ENCODE peak calls at places on chromosomes 2 and 18, in eight cellular contexts. W is transverse colon, N is A549, L is spleen, C is stomach, T is HepG2, J is Peyer's patch, I is adrenal gland. E is an unnamed sample.

GRCh38 chr18:995641-996040 is 91.0 kb downstream of the ADCYAP1 start:
- DNase-seq in W (no peak), N (no peak), L (no peak), C (no peak), T (no peak), J (no peak), I (no peak), E (no peak)

GRCh38 chr2:233707979-233708644 is 4.6 kb upstream of the UGT1A5 start:
- DNase-seq in W (no peak), N (peak), L (no peak), C (no peak), T (no peak), J (no peak), I (no peak), E (no peak)

GRCh38 chr2:104793971-104794370 is 59.9 kb upstream of the POU3F3 start:
- DNase-seq in W (no peak), N (no peak), L (no peak), C (no peak), T (no peak), J (no peak), I (no peak), E (no peak)

GRCh38 chr2:164522561-164522981 is 98.7 kb downstream of the GRB14 start:
- DNase-seq in W (no peak), N (peak), L (no peak), C (no peak), T (no peak), J (no peak), I (no peak), E (no peak)

GRCh38 chr2:46666044-46666662 is 186.8 kb downstream of the TMEM247 start:
- DNase-seq in W (peak), N (no peak), L (no peak), C (no peak), T (no peak), J (no peak), I (no peak), E (no peak)

GRCh38 chr2:46769809-46770208 is 145.8 kb downstream of the MCFD2 start:
- DNase-seq in W (no peak), N (peak), L (no peak), C (no peak), T (peak), J (no peak), I (no peak), E (no peak)

GRCh38 chr2:38056216-38056615 is 19.7 kb downstream of the CYP1B1 start:
- DNase-seq in W (no peak), N (no peak), L (no peak), C (no peak), T (no peak), J (no peak), I (no peak), E (no peak)

GRCh38 chr2:176380341-176380740 is 111.1 kb downstream of the MTX2 start:
- DNase-seq in W (no peak), N (no peak), L (no peak), C (no peak), T (no peak), J (no peak), I (no peak), E (no peak)

GRCh38 chr2:154974041-154974440 is 275.5 kb downstream of the KCNJ3 start:
- DNase-seq in W (no peak), N (no peak), L (no peak), C (no peak), T (no peak), J (no peak), I (no peak), E (no peak)

GRCh38 chr18:70431203-70431624 is 142.4 kb downstream of the SOCS6 start:
- DNase-seq in W (no peak), N (peak), L (no peak), C (no peak), T (peak), J (no peak), I (no peak), E (no peak)

GRCh38 chr2:109324859-109325258 is 195.9 kb downstream of the SH3RF3 start:
- DNase-seq in W (peak), N (no peak), L (no peak), C (no peak), T (no peak), J (peak), I (no peak), E (peak)

GRCh38 chr2:205947621-205948495 is 138.1 kb downstream of the INO80D start:
- DNase-seq in W (peak), N (peak), L (peak), C (peak), T (peak), J (peak), I (peak), E (peak)

DNA sequence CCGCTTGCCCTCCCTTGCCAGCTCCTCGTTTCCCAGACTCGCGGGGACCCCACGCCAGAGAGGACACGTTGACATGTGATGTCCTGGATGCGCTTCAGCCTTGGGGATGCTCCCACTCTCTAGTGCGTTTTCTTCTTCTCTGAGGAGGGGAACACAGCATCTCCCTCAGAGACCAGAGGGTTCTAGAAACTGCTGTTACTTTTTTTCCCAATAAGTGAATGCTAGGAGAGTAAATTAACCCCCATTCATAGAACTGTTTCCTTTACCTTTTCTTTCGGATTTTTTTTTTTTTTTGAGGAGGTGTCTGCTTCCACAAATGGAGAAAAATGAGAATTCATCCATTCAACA is 370 bp upstream of the EFEMP1 start:
- DNase-seq in W (no peak), N (peak), L (no peak), C (no peak), T (no peak), J (no peak), I (no peak), E (no peak)
- H3K27ac ChIP-seq in W (peak), N (peak), L (no peak), C (peak), T (no peak), J (peak), I (no peak), E (peak)

GRCh38 chr2:237742614-237743013 is 56.0 kb upstream of the RBM44 start:
- DNase-seq in W (no peak), N (no peak), L (no peak), C (no peak), T (no peak), J (peak), I (no peak), E (no peak)

GRCh38 chr2:237744613-237745249 is 53.8 kb upstream of the RBM44 start:
- DNase-seq in W (peak), N (peak), L (peak), C (peak), T (peak), J (peak), I (peak), E (peak)

GRCh38 chr2:237743024-237743423 is 55.6 kb upstream of the RBM44 start:
- DNase-seq in W (no peak), N (no peak), L (no peak), C (no peak), T (no peak), J (no peak), I (peak), E (no peak)

GRCh38 chr2:237744270-237744612 is 54.3 kb upstream of the RBM44 start:
- DNase-seq in W (no peak), N (no peak), L (no peak), C (no peak), T (no peak), J (no peak), I (no peak), E (no peak)

DNA sequence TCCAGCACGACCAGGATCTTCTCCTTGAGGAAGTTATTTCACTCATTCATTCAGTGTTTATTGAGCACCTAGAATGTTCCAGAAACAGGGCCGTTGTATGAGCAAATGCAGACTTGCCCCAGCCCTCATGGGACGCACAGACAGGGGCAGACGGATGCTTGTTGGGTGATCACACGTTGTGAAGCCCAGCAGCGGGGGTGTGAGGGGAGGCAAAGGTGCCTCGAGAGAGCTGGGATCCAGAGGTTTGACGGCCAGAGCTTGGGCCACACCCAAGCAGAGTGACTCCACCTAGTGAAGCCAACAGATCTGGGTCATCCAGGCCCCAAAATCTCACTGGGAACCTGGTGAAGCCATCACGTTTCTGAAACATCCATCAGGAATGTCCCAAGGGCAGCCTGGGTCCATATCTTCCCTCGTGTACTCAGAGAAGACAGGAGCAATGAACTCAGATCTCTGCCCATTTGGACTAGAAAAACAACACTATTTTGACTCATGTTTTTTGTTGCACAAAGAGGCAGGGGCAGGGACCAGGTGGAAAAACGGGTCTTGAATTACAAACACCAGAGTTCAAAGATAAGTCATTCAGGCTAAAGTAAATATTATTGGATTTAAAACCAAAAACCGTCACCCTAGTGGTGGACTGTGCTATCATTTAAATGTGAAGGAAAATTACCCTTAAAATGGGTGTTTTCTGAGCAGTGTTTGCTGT is 54.9 kb upstream of the RBM44 start:
- DNase-seq in W (no peak), N (no peak), L (no peak), C (no peak), T (peak), J (no peak), I (peak), E (no peak)
- TF ChIP-seq CTCF in W (peak), N (no peak), L (no peak), C (peak), T (peak), J (no peak), I (no peak), E (no peak)

GRCh38 chr18:12278765-12279682 is 24.9 kb downstream of the CIDEA start:
- DNase-seq in W (peak), N (no peak), L (no peak), C (peak), T (peak), J (peak), I (peak), E (peak)
- TF ChIP-seq POLR2A in W (peak), N (no peak), L (no peak), C (peak), T (peak), J (no peak), I (peak), E (peak)

GRCh38 chr2:217689053-217689452 is 313.7 kb downstream of the TNS1 start:
- DNase-seq in W (no peak), N (no peak), L (no peak), C (no peak), T (no peak), J (no peak), I (no peak), E (no peak)

GRCh38 chr2:217691516-217691915 is 311.3 kb downstream of the TNS1 start:
- DNase-seq in W (no peak), N (no peak), L (no peak), C (no peak), T (no peak), J (no peak), I (no peak), E (no peak)

GRCh38 chr2:217687771-217688170 is 315.0 kb downstream of the TNS1 start:
- DNase-seq in W (no peak), N (no peak), L (no peak), C (no peak), T (no peak), J (no peak), I (no peak), E (no peak)

GRCh38 chr2:217685255-217685605 is 317.6 kb downstream of the TNS1 start:
- DNase-seq in W (peak), N (peak), L (no peak), C (peak), T (peak), J (peak), I (no peak), E (peak)

GRCh38 chr2:217688494-217688893 is 314.3 kb downstream of the TNS1 start:
- DNase-seq in W (no peak), N (no peak), L (no peak), C (no peak), T (no peak), J (no peak), I (no peak), E (no peak)
- H3K27ac ChIP-seq in W (peak), N (no peak), L (no peak), C (peak), T (no peak), J (no peak), I (no peak), E (peak)

GRCh38 chr18:22846088-22846683 is 86.9 kb upstream of the RBBP8 start:
- DNase-seq in W (no peak), N (peak), L (no peak), C (no peak), T (peak), J (no peak), I (no peak), E (peak)
- TF ChIP-seq CTCF in W (peak), N (peak), L (peak), C (peak), T (peak), J (peak), I (peak), E (peak)

E was measured in prostate gland.